ENCODE peak calls at places on chromosomes 6 and 20, in ten cellular contexts. K is HCT116, T is IMR-90, W is spleen, O is A549, B is Peyer's patch, Z is K562, Y is stomach, J is transverse colon, L is adrenal gland. N is an unnamed sample.

GRCh38 chr20:41306061-41306727 is 11.3 kb downstream of the ZHX3 start:
- DNase-seq in W (no peak), Z (no peak), Y (no peak), O (no peak), B (no peak), L (no peak), J (no peak), K (no peak), T (no peak), N (no peak)

GRCh38 chr6:112485813-112486212 is 138.7 kb downstream of the RFPL4B start:
- DNase-seq in B (no peak), K (no peak), L (no peak), T (no peak), Z (no peak), O (no peak), Y (no peak), J (no peak), W (no peak), N (no peak)

GRCh38 chr6:39934060-39934757 is at the start of gene MOCS1:
- DNase-seq in B (peak), O (peak), Y (peak), J (peak), W (peak), Z (peak), K (peak), T (peak), L (peak), N (peak)

GRCh38 chr6:120354452-120355098 is 979.7 kb downstream of the TBC1D32 start:
- DNase-seq in W (no peak), O (no peak), Z (no peak), L (no peak), B (no peak), K (no peak), Y (no peak), J (no peak), T (no peak), N (no peak)

GRCh38 chr20:37145014-37145413 is 34.1 kb upstream of the RPN2 start:
- DNase-seq in O (no peak), J (no peak), T (peak), W (no peak), Z (no peak), B (no peak), L (no peak), Y (no peak), K (no peak), N (no peak)

GRCh38 chr20:36092424-36093024 is 62.0 kb upstream of the EPB41L1 start:
- DNase-seq in O (no peak), W (no peak), T (no peak), K (no peak), J (peak), L (no peak), Y (peak), B (peak), Z (peak), N (peak)

GRCh38 chr20:2604506-2604835 is 48.0 kb upstream of the NOP56 start:
- DNase-seq in Z (no peak), Y (peak), J (no peak), L (no peak), B (no peak), W (no peak), T (no peak), O (no peak), K (no peak), N (peak)

GRCh38 chr20:41476013-41476441 is 109.4 kb upstream of the EMILIN3 start:
- DNase-seq in O (no peak), K (no peak), L (peak), Z (no peak), B (no peak), T (peak), W (no peak), J (peak), Y (peak), N (peak)

GRCh38 chr6:113774122-113774835 is 82.9 kb upstream of the MARCKS start:
- DNase-seq in O (no peak), T (peak), L (no peak), Z (no peak), Y (no peak), W (no peak), B (no peak), K (peak), J (no peak), N (no peak)

GRCh38 chr6:169640347-169640972 is 61.4 kb downstream of the WDR27 start:
- DNase-seq in O (no peak), T (peak), Y (no peak), B (no peak), Z (no peak), J (no peak), K (no peak), W (no peak), L (no peak), N (no peak)

GRCh38 chr6:11356404-11357155 is 124.1 kb upstream of the NEDD9 start:
- DNase-seq in Y (no peak), W (no peak), T (no peak), J (peak), Z (no peak), O (no peak), K (no peak), B (no peak), L (peak), N (no peak)

DNA sequence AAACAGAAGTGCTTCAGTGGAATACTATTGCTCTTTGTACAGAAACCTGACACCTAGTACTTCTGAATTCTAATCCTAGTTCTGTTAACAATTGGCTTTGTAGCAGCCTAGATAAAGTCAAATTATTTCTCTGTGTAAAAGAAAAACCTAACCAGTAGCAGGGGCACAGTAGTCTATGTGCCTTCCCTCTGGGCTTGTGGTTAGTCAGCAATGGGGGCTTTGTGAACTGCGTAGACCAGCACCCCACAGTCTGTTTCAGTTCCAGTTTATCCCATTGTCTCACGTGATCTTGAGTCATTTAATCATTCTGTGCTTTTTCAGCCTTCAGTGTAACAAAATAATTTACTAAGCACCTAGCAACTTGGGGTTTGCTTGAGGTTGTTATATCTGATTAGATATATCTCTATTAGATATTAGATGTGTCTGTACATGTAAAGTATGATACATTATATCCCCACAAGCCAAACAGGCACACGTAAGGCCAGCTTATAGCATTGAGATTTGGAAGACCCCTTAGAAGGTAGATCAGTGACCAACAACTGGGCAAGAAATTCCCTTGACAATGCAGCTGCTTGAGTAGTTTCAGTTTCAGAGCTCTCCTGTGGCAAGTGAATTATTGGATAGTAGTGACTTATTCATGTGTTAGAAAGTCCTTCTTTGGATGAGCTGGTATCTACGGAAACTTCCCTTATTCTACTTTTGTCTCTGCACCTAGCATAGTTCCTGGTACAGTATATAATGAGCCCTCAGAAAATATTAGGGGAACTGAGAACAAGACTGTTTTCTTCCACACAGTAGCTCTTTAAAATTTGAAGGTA is 27.9 kb upstream of the CCR6 start:
- DNase-seq in B (no peak), K (no peak), J (no peak), L (no peak), O (no peak), Y (no peak), W (no peak), Z (no peak), T (no peak), N (no peak)
- TF ChIP-seq POLR2A in B (no peak), K (no peak), J (no peak), L (no peak), O (no peak), Y (no peak), W (no peak), Z (no peak), T (no peak), N (no peak)

GRCh38 chr20:25040438-25040831 is 17.5 kb downstream of the ACSS1 start:
- DNase-seq in L (no peak), Z (no peak), K (no peak), T (peak), J (peak), O (no peak), W (peak), Y (peak), B (no peak), N (peak)
- H3K27ac ChIP-seq in L (peak), Z (no peak), K (no peak), T (peak), J (peak), O (no peak), W (no peak), Y (peak), B (peak), N (peak)

GRCh38 chr20:63496404-63497120 is 2.3 kb downstream of the EEF1A2 start:
- DNase-seq in L (no peak), T (no peak), J (no peak), Z (no peak), K (no peak), Y (no peak), W (no peak), O (no peak), B (no peak), N (no peak)
- H3K4me3 ChIP-seq in L (no peak), T (peak), J (peak), Z (no peak), K (no peak), Y (peak), W (no peak), O (no peak), B (no peak), N (no peak)

DNA sequence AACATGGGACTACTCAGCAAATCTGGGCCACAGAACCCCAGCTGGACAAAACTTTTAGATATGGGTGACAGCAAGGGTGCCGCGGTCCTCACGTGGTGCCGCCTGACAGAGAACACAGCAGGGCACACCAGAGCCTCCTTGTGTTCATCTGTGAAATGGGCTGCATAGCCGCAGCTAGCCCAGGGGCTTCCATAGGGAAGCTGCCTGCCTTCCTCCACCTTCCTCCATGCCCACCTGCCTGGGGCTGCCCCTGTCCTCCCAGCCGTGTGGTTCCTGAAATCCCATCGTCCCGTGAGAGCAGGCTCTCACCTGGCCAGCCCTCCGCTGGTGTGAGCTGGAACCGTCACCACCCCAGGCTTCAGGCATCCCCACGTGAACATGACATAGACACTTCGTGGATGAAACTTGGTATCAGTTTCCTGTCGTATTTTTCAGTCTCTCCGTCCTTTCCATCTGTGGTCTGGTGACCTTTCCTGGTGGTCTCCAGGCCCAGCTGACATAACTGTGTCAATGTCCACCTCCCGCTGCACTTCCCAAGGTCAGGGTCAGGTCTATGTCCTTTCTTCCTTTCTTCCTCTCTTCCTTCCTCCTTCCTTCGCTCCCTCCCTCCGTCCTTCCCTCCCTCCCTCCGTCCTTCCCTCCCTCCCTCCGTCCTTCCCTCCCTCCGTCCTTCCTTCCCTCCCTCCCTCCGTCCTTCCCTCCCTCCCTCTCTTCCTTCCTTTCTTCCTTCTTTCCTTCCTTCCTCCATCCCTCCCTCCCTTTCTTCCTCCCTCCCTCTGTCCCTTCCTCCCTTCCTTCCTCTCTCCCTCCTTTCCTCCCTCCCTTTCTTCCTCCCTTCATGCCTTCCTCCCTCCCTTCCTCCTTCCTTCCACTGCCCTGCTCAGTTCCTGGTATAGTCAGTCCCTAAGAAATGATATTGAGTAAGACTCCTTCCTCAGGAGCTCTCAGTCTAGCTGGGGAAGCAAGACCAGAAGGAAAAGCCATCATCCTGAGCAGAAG is 78.8 kb downstream of the GRM4 start:
- DNase-seq in L (no peak), J (no peak), W (no peak), B (no peak), O (no peak), Y (no peak), K (no peak), Z (no peak), T (no peak), N (no peak)
- TF ChIP-seq POLR2A in L (no peak), J (no peak), W (no peak), B (no peak), O (no peak), Y (no peak), K (no peak), Z (no peak), T (no peak), N (no peak)

GRCh38 chr20:32236819-32237218 is 29.1 kb downstream of the POFUT1 start:
- DNase-seq in K (no peak), L (no peak), W (no peak), Y (no peak), J (no peak), Z (no peak), T (no peak), O (no peak), B (no peak), N (no peak)
- H3K27ac ChIP-seq in K (no peak), L (no peak), W (no peak), Y (no peak), J (peak), Z (no peak), T (no peak), O (no peak), B (no peak), N (no peak)

DNA sequence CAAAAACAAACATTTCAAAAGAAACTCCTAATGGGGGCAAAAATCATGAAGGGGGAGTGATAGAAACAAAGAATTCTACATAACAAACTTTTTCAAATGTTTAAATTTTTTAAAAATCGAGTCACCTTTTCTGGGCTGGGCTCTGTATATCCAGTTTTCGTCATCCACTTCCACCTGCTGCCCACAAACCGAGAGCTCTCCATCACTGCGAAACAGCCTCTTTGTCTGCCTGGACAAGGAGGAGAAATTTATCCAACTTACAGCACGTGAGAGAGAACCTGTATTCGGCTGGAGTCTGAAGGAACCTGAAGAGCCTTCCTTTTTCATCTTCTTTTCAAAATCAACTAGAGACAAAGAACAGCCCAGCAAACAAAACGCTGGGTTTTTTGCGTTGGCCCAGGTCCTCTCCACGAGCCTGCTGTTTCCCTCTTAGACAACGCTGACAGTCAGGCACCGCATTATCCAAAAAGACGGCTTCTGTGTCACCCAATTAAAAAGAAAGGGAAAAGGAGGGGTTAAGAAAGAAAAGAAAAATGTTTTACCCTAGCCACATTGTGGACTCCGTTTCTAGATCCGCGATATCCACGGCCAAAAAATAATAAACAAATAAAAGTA is 72.4 kb upstream of the NHSL1 start:
- DNase-seq in J (no peak), Z (no peak), B (no peak), Y (no peak), W (no peak), T (peak), K (no peak), O (no peak), L (no peak), N (no peak)
- H3K4me3 ChIP-seq in J (peak), Z (no peak), B (no peak), Y (peak), W (no peak), T (peak), K (no peak), O (no peak), L (no peak), N (peak)

DNA sequence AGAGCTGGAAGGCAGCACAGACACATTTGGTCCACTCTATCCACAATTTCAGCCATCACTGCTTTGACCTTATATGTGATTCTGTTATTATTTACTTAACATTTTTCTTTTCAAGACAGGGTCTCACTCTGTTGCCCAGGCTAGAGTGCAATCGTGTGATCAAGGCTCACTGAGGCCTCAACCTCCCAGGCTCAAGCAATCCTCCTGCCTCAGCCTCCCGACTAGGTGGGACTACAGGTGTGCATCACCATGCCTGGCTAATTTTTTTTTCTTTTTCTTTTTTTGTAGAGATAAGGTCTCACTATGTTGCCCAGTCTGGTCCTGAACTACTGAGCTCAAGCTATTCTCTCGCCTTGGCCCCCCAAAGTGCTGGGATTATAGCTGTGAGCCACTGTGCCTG is 40.3 kb downstream of the BCL2L1 start:
- DNase-seq in O (no peak), K (no peak), L (no peak), T (no peak), Y (no peak), W (no peak), Z (no peak), B (no peak), J (no peak), N (no peak)
- TF ChIP-seq POLR2A in O (no peak), K (no peak), L (no peak), T (no peak), Y (no peak), W (no peak), Z (no peak), B (no peak), J (no peak), N (no peak)

DNA sequence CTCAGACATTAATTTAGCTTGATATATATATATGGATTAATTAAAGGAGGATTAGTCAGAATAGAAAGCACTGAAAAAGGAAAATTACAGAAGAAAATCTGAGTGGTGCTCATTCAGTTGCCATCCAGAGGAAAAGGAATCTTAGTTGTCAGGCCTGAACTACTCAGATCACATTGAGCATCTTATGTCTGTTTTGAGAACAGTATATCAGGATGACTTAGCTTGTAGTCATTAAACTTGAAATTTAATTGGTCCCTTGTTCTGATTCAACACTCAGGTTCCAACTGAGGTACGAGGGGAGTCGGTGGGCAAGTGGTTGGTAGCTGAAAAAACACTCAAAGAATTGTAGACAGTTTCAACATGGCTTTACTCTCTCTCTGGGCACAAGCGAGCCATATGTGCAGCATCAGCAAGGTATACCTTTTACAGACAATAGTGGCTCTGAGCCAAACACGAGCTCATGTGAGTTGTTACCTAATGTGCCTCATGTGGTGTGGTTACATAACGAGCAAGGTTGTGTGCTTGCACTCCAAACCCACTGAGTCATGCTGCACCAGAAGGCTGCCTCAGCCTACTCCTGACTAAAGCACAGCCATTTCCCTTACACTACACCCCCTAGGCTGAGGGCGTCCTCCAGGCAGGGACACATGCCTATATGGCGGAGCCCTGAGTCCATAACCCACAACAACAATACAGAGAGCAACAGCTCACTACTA is 73.0 kb upstream of the HMGN3 start:
- DNase-seq in T (no peak), Y (no peak), Z (no peak), J (no peak), O (no peak), B (no peak), W (no peak), K (no peak), L (no peak), N (no peak)
- H3K27ac ChIP-seq in T (no peak), Y (no peak), Z (no peak), J (no peak), O (no peak), B (no peak), W (no peak), K (no peak), L (no peak), N (no peak)

N was measured in thyroid gland.